ENCODE peak calls at places on chromosomes 7 and 10, in five cellular contexts. G is SK-N-SH, L is cardiac muscle cell, P is gastrocnemius medialis, Q is transverse colon. I is an unnamed sample.

GRCh38 chr7:29839302-29839701 is 33.0 kb downstream of the WIPF3 start:
- DNase-seq in G (peak), L (no peak), P (peak), Q (peak), I (no peak)

GRCh38 chr7:158442260-158442659 is 145.4 kb downstream of the PTPRN2 start:
- DNase-seq in G (no peak), L (no peak), P (no peak), Q (no peak), I (no peak)

GRCh38 chr10:103592186-103593021 is 98.9 kb downstream of the NEURL1 start:
- DNase-seq in G (peak), L (peak), P (no peak), Q (peak), I (no peak)

GRCh38 chr10:4526426-4526825 is 299.6 kb upstream of the AKR1E2 start:
- DNase-seq in G (no peak), L (no peak), P (no peak), Q (no peak), I (no peak)

GRCh38 chr7:146486519-146486918 is 369.9 kb downstream of the CNTNAP2 start:
- DNase-seq in G (peak), L (no peak), P (no peak), Q (no peak), I (no peak)

GRCh38 chr7:17299477-17299991 is 1.1 kb downstream of the AHR start:
- DNase-seq in G (no peak), L (peak), P (no peak), Q (peak), I (peak)

GRCh38 chr10:44684641-44685040 is 226.5 kb upstream of the TMEM72 start:
- DNase-seq in G (no peak), L (no peak), P (no peak), Q (no peak), I (no peak)

GRCh38 chr10:76115471-76116155 is 684.2 kb downstream of the LRMDA start:
- DNase-seq in G (no peak), L (peak), P (peak), Q (no peak), I (no peak)

GRCh38 chr7:89183726-89184125 is 388.2 kb upstream of the TEX47 start:
- DNase-seq in G (no peak), L (no peak), P (no peak), Q (no peak), I (no peak)

GRCh38 chr10:3426190-3426845 is 253.7 kb upstream of the PITRM1 start:
- DNase-seq in G (no peak), L (no peak), P (no peak), Q (peak), I (peak)

GRCh38 chr10:31961264-31961663 is 32.6 kb upstream of the ARHGAP12 start:
- DNase-seq in G (no peak), L (no peak), P (no peak), Q (no peak), I (peak)

GRCh38 chr7:81501220-81501619 is 268.6 kb downstream of the HGF start:
- DNase-seq in G (peak), L (no peak), P (no peak), Q (no peak), I (no peak)
- H3K27ac ChIP-seq in G (peak), L (no peak), P (no peak), Q (no peak), I (no peak)

GRCh38 chr7:42314696-42315095 is 77.7 kb upstream of the GLI3 start:
- DNase-seq in G (no peak), L (no peak), P (no peak), Q (no peak), I (no peak)
- H3K27ac ChIP-seq in G (no peak), L (no peak), P (no peak), Q (no peak), I (no peak)

GRCh38 chr10:78473016-78473415 is 439.4 kb downstream of the RPS24 start:
- DNase-seq in G (peak), L (peak), P (no peak), Q (no peak), I (no peak)
- H3K27ac ChIP-seq in G (peak), L (peak), P (no peak), Q (no peak), I (no peak)

GRCh38 chr7:105229641-105230040 is 159.1 kb downstream of the SRPK2 start:
- DNase-seq in G (no peak), L (no peak), P (no peak), Q (no peak), I (no peak)

GRCh38 chr7:105227391-105227790 is 161.3 kb downstream of the SRPK2 start:
- DNase-seq in G (no peak), L (no peak), P (no peak), Q (no peak), I (no peak)

GRCh38 chr7:105222953-105223352 is 165.8 kb downstream of the SRPK2 start:
- DNase-seq in G (no peak), L (no peak), P (no peak), Q (no peak), I (no peak)

GRCh38 chr7:105228555-105228954 is 160.2 kb downstream of the SRPK2 start:
- DNase-seq in G (no peak), L (no peak), P (no peak), Q (no peak), I (no peak)

DNA sequence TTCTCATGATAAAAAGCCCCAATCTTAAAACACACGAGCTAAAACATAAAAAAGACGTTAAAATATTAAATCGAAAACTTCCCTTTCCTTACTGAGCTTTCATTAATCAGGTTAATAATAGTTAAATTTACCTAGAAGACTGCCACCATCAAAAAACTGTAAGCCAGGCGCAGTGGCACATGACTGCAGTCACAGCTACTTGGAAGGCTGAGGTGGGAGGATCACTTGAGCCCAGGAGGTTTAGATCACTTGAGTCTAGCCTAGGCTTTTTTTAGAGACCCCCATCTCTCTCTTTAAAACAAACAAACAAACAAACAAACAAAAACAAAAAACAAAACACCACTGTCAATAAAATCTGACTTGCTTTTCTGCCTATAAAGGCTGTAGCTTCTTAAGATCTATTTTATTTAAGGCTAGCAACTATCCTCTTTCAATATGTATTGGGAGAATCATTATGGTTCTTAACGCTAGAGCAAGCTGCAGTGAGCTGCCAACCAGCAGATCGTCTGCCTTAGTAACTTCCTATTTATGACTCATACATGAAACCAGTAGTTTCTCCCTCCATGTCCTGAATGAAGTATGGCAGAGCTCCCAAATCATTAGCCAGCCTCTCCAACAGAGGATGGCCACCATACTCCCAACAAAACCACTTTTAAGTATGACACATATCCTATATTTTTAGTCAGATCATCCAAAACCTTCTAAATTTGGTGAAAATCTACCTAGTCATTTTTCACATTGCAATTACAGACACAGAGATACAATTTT is 163.7 kb downstream of the SRPK2 start:
- DNase-seq in G (peak), L (no peak), P (no peak), Q (no peak), I (no peak)
- H3K27ac ChIP-seq in G (no peak), L (no peak), P (peak), Q (no peak), I (no peak)

DNA sequence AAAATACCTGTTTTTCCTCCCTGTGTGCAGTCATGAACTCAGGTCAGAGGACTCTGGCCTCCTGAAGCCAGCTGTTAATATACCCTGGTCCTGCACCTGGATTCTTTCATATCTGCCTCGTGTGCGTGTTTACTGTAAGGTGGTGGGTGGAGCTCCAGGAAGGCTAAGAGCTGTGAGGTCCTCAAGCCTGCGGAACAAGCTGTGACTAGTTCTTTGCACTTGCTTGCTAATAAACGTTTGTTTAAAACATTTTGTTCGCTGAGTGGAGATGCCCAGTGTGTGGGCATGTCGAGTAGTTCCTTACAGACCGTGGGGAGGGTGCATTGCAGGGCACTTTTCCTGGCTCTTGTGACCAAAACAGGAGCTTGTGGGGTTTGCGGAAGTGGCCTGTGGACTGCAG is 139.0 kb downstream of the DOCK1 start:
- DNase-seq in G (no peak), L (no peak), P (no peak), Q (peak), I (peak)
- H3K27ac ChIP-seq in G (no peak), L (no peak), P (no peak), Q (peak), I (no peak)

DNA sequence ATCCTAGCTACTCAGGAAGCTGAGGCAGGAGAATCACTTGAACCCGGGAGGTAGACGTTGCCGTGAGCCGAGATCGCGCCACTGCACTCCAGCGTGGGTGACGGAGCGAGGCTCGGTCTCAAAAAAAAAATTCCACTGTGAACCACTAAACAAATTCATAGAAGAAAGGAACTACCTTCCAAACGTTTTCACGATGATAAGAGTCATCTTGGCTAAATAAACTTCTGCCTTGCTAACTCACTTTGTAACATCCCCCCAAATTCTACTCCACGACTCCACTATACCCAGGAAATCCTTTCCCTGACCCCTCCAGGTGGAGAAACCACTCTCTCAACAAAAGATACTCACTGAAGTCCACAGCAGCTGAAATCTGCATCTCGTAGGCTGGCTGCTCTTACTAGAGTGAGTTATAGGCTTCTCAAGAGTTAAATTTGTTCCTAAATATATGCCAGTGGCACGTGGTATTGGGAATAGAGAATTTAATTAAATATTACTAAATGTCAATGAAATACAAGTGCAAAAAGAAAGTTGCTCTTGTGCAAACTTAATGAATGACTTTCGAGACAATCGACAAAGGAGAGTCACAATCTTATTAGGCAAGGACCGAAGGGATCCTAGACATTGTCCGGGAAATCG is 1.6 kb upstream of the GTF2I start:
- DNase-seq in G (peak), L (no peak), P (no peak), Q (no peak), I (no peak)
- H3K27ac ChIP-seq in G (peak), L (peak), P (peak), Q (peak), I (peak)

I was measured in colonic mucosa.